ENCODE peak calls at places on chromosomes 1 and 21, in nine cellular contexts. One of them, this sample, is unnamed.

GRCh38 chr1:234216116-234216703 is 157.0 kb upstream of the COA6 start:
- DNase-seq in GM23338: no peak
- DNase-seq in SK-N-MC: no peak
- DNase-seq in sigmoid colon: no peak
- DNase-seq in stomach: no peak
- DNase-seq in CD8-positive, alpha-beta T cell: no peak
- DNase-seq in tibial artery: no peak
- DNase-seq in heart right ventricle: no peak
- DNase-seq in mammary epithelial cell: no peak
- DNase-seq in this sample: no peak

GRCh38 chr1:53075761-53076163 is 13.7 kb downstream of the PODN start:
- DNase-seq in stomach: no peak
- DNase-seq in SK-N-MC: no peak
- DNase-seq in tibial artery: peak
- DNase-seq in heart right ventricle: peak
- DNase-seq in CD8-positive, alpha-beta T cell: no peak
- DNase-seq in sigmoid colon: peak
- DNase-seq in GM23338: no peak
- DNase-seq in mammary epithelial cell: no peak
- DNase-seq in this sample: no peak

GRCh38 chr21:29610960-29611359 is 312.2 kb downstream of the BACH1 start:
- DNase-seq in mammary epithelial cell: no peak
- DNase-seq in CD8-positive, alpha-beta T cell: no peak
- DNase-seq in SK-N-MC: no peak
- DNase-seq in tibial artery: no peak
- DNase-seq in stomach: no peak
- DNase-seq in heart right ventricle: no peak
- DNase-seq in GM23338: no peak
- DNase-seq in sigmoid colon: no peak
- DNase-seq in this sample: peak

GRCh38 chr1:198231776-198232175 is 75.0 kb downstream of the NEK7 start:
- DNase-seq in sigmoid colon: no peak
- DNase-seq in SK-N-MC: no peak
- DNase-seq in GM23338: no peak
- DNase-seq in tibial artery: no peak
- DNase-seq in mammary epithelial cell: no peak
- DNase-seq in stomach: no peak
- DNase-seq in CD8-positive, alpha-beta T cell: no peak
- DNase-seq in heart right ventricle: no peak
- DNase-seq in this sample: no peak

GRCh38 chr1:160217466-160218165 is 12.4 kb downstream of the PEA15 start:
- DNase-seq in CD8-positive, alpha-beta T cell: no peak
- DNase-seq in stomach: peak
- DNase-seq in heart right ventricle: no peak
- DNase-seq in SK-N-MC: no peak
- DNase-seq in mammary epithelial cell: peak
- DNase-seq in tibial artery: no peak
- DNase-seq in sigmoid colon: no peak
- DNase-seq in GM23338: no peak
- DNase-seq in this sample: no peak

GRCh38 chr1:23421343-23421742 is 3.2 kb downstream of the TCEA3 start:
- DNase-seq in tibial artery: no peak
- DNase-seq in GM23338: no peak
- DNase-seq in heart right ventricle: no peak
- DNase-seq in sigmoid colon: no peak
- DNase-seq in stomach: no peak
- DNase-seq in SK-N-MC: no peak
- DNase-seq in mammary epithelial cell: no peak
- DNase-seq in CD8-positive, alpha-beta T cell: no peak
- DNase-seq in this sample: no peak

GRCh38 chr1:47650205-47650604 is 212.4 kb downstream of the FOXD2 start:
- DNase-seq in stomach: peak
- DNase-seq in sigmoid colon: peak
- DNase-seq in mammary epithelial cell: peak
- DNase-seq in GM23338: no peak
- DNase-seq in heart right ventricle: no peak
- DNase-seq in tibial artery: peak
- DNase-seq in SK-N-MC: no peak
- DNase-seq in CD8-positive, alpha-beta T cell: no peak
- DNase-seq in this sample: peak

GRCh38 chr1:24421502-24421901 is 5.9 kb downstream of the NIPAL3 start:
- DNase-seq in sigmoid colon: no peak
- DNase-seq in heart right ventricle: no peak
- DNase-seq in GM23338: peak
- DNase-seq in mammary epithelial cell: no peak
- DNase-seq in stomach: no peak
- DNase-seq in CD8-positive, alpha-beta T cell: no peak
- DNase-seq in SK-N-MC: no peak
- DNase-seq in tibial artery: no peak
- DNase-seq in this sample: no peak

GRCh38 chr1:160108888-160109662 is 6.5 kb upstream of the ATP1A2 start:
- DNase-seq in mammary epithelial cell: no peak
- DNase-seq in stomach: no peak
- DNase-seq in CD8-positive, alpha-beta T cell: no peak
- DNase-seq in tibial artery: no peak
- DNase-seq in sigmoid colon: no peak
- DNase-seq in SK-N-MC: no peak
- DNase-seq in heart right ventricle: no peak
- DNase-seq in GM23338: peak
- DNase-seq in this sample: peak

GRCh38 chr1:234893725-234894630 is 234.7 kb downstream of the TOMM20 start:
- DNase-seq in tibial artery: no peak
- DNase-seq in sigmoid colon: no peak
- DNase-seq in stomach: peak
- DNase-seq in heart right ventricle: no peak
- DNase-seq in SK-N-MC: no peak
- DNase-seq in mammary epithelial cell: peak
- DNase-seq in GM23338: no peak
- DNase-seq in CD8-positive, alpha-beta T cell: no peak
- DNase-seq in this sample: no peak

GRCh38 chr21:29650561-29651022 is 289.2 kb downstream of the GRIK1 start:
- DNase-seq in mammary epithelial cell: no peak
- DNase-seq in CD8-positive, alpha-beta T cell: no peak
- DNase-seq in GM23338: no peak
- DNase-seq in tibial artery: no peak
- DNase-seq in heart right ventricle: no peak
- DNase-seq in sigmoid colon: no peak
- DNase-seq in SK-N-MC: no peak
- DNase-seq in stomach: no peak
- DNase-seq in this sample: no peak

DNA sequence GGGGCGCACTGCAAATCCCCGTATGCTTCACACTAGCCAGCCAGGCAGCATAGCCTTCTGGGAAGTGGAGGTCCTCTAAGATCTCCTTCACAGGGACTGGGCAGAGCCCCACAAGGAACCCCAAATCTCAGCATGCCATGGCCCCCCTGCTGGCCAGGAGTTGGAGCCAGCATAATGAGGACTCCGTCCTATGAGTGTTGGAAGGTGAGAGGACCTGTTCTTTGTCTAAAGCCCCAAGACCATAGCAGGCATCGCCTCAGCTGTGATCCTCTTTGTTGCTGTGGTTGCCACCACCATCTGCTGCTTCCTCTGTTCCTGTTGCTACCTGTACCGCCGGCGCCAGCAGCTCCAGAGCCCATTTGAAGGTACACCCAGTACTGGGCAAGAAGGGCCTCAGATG is 1.5 kb downstream of the SHISA4 start:
- DNase-seq in CD8-positive, alpha-beta T cell: no peak
- DNase-seq in mammary epithelial cell: no peak
- DNase-seq in sigmoid colon: peak
- DNase-seq in SK-N-MC: no peak
- DNase-seq in heart right ventricle: no peak
- DNase-seq in stomach: no peak
- DNase-seq in tibial artery: peak
- DNase-seq in GM23338: no peak
- DNase-seq in this sample: no peak
- H3K27ac ChIP-seq in CD8-positive, alpha-beta T cell: no peak
- H3K27ac ChIP-seq in mammary epithelial cell: no peak
- H3K27ac ChIP-seq in sigmoid colon: peak
- H3K27ac ChIP-seq in SK-N-MC: no peak
- H3K27ac ChIP-seq in heart right ventricle: no peak
- H3K27ac ChIP-seq in stomach: peak
- H3K27ac ChIP-seq in tibial artery: peak
- H3K27ac ChIP-seq in GM23338: no peak
- H3K27ac ChIP-seq in this sample: no peak

GRCh38 chr1:9376430-9376829 is 83.7 kb downstream of the SPSB1 start:
- DNase-seq in stomach: no peak
- DNase-seq in tibial artery: peak
- DNase-seq in SK-N-MC: no peak
- DNase-seq in sigmoid colon: no peak
- DNase-seq in heart right ventricle: no peak
- DNase-seq in GM23338: no peak
- DNase-seq in mammary epithelial cell: no peak
- DNase-seq in CD8-positive, alpha-beta T cell: no peak
- DNase-seq in this sample: no peak

GRCh38 chr1:9374748-9375345 is 82.2 kb downstream of the SPSB1 start:
- DNase-seq in heart right ventricle: no peak
- DNase-seq in tibial artery: no peak
- DNase-seq in stomach: no peak
- DNase-seq in CD8-positive, alpha-beta T cell: no peak
- DNase-seq in sigmoid colon: no peak
- DNase-seq in SK-N-MC: no peak
- DNase-seq in mammary epithelial cell: no peak
- DNase-seq in GM23338: no peak
- DNase-seq in this sample: no peak

GRCh38 chr1:9376886-9377333 is 84.2 kb downstream of the SPSB1 start:
- DNase-seq in SK-N-MC: no peak
- DNase-seq in CD8-positive, alpha-beta T cell: no peak
- DNase-seq in mammary epithelial cell: no peak
- DNase-seq in sigmoid colon: peak
- DNase-seq in GM23338: no peak
- DNase-seq in tibial artery: peak
- DNase-seq in heart right ventricle: peak
- DNase-seq in stomach: no peak
- DNase-seq in this sample: no peak

GRCh38 chr1:9375912-9376311 is 83.2 kb downstream of the SPSB1 start:
- DNase-seq in CD8-positive, alpha-beta T cell: no peak
- DNase-seq in sigmoid colon: no peak
- DNase-seq in stomach: no peak
- DNase-seq in GM23338: no peak
- DNase-seq in mammary epithelial cell: no peak
- DNase-seq in SK-N-MC: no peak
- DNase-seq in heart right ventricle: peak
- DNase-seq in tibial artery: peak
- DNase-seq in this sample: no peak

DNA sequence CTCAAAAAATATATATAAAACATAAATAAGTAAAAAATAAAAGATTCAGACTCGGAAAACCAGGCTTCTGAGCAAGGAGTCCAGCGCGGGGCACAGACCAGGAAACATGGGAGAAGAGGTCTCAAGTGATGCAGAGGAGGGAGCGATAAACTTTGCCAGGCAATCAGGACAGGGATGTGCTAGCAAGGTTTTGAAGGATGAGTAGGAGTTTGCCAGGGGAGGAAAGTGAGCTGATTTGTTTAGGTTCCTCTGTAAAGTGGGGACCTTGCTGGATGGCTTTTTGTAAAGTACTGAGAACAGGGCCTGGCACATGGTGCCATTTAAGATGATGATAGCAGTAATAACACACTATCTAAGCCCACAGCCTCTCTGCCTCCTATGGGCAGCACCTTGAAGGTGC is 86.1 kb downstream of the SPSB1 start:
- DNase-seq in tibial artery: no peak
- DNase-seq in SK-N-MC: no peak
- DNase-seq in CD8-positive, alpha-beta T cell: no peak
- DNase-seq in stomach: no peak
- DNase-seq in sigmoid colon: no peak
- DNase-seq in heart right ventricle: no peak
- DNase-seq in mammary epithelial cell: no peak
- DNase-seq in GM23338: no peak
- DNase-seq in this sample: no peak
- H3K27ac ChIP-seq in tibial artery: peak
- H3K27ac ChIP-seq in SK-N-MC: no peak
- H3K27ac ChIP-seq in CD8-positive, alpha-beta T cell: no peak
- H3K27ac ChIP-seq in stomach: peak
- H3K27ac ChIP-seq in sigmoid colon: peak
- H3K27ac ChIP-seq in heart right ventricle: no peak
- H3K27ac ChIP-seq in mammary epithelial cell: no peak
- H3K27ac ChIP-seq in GM23338: no peak
- H3K27ac ChIP-seq in this sample: no peak

DNA sequence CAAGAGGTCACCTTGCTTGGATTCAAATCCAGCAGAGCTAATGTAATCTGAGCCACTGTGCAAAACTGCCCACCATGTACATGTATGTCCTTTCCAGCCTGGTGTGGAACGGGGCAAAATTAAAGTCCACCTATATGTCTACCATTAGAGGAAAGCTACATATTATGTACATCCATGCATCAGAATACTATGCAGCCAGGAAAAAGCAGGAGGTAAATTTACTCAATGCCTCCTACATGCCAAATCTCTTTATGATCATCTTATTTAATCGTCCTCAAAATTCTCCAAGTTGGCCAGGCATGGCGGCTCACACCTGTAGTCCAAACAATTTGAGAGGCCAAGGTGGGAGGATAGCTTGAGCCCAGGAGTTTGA is 6.3 kb upstream of the ZNF683 start:
- DNase-seq in heart right ventricle: no peak
- DNase-seq in sigmoid colon: no peak
- DNase-seq in tibial artery: no peak
- DNase-seq in CD8-positive, alpha-beta T cell: no peak
- DNase-seq in SK-N-MC: no peak
- DNase-seq in stomach: no peak
- DNase-seq in GM23338: no peak
- DNase-seq in mammary epithelial cell: no peak
- DNase-seq in this sample: no peak
- H3K27ac ChIP-seq in heart right ventricle: no peak
- H3K27ac ChIP-seq in sigmoid colon: no peak
- H3K27ac ChIP-seq in tibial artery: no peak
- H3K27ac ChIP-seq in CD8-positive, alpha-beta T cell: no peak
- H3K27ac ChIP-seq in SK-N-MC: no peak
- H3K27ac ChIP-seq in stomach: no peak
- H3K27ac ChIP-seq in GM23338: no peak
- H3K27ac ChIP-seq in mammary epithelial cell: no peak
- H3K27ac ChIP-seq in this sample: no peak

GRCh38 chr1:33289858-33290154 is 31.1 kb downstream of the A3GALT2 start:
- DNase-seq in heart right ventricle: no peak
- DNase-seq in stomach: no peak
- DNase-seq in SK-N-MC: no peak
- DNase-seq in tibial artery: no peak
- DNase-seq in sigmoid colon: no peak
- DNase-seq in CD8-positive, alpha-beta T cell: no peak
- DNase-seq in mammary epithelial cell: no peak
- DNase-seq in GM23338: no peak
- DNase-seq in this sample: no peak

GRCh38 chr1:33294071-33295010 is 26.6 kb downstream of the A3GALT2 start:
- DNase-seq in CD8-positive, alpha-beta T cell: no peak
- DNase-seq in stomach: no peak
- DNase-seq in heart right ventricle: no peak
- DNase-seq in tibial artery: peak
- DNase-seq in GM23338: no peak
- DNase-seq in mammary epithelial cell: no peak
- DNase-seq in SK-N-MC: no peak
- DNase-seq in sigmoid colon: peak
- DNase-seq in this sample: no peak

GRCh38 chr1:33295450-33296081 is 25.3 kb downstream of the A3GALT2 start:
- DNase-seq in stomach: peak
- DNase-seq in GM23338: peak
- DNase-seq in sigmoid colon: peak
- DNase-seq in tibial artery: peak
- DNase-seq in SK-N-MC: peak
- DNase-seq in heart right ventricle: peak
- DNase-seq in mammary epithelial cell: peak
- DNase-seq in CD8-positive, alpha-beta T cell: peak
- DNase-seq in this sample: peak

GRCh38 chr1:33295023-33295422 is 25.9 kb downstream of the A3GALT2 start:
- DNase-seq in CD8-positive, alpha-beta T cell: no peak
- DNase-seq in GM23338: peak
- DNase-seq in sigmoid colon: peak
- DNase-seq in SK-N-MC: no peak
- DNase-seq in stomach: no peak
- DNase-seq in heart right ventricle: no peak
- DNase-seq in tibial artery: peak
- DNase-seq in mammary epithelial cell: no peak
- DNase-seq in this sample: no peak

GRCh38 chr1:33292726-33293340 is 28.1 kb downstream of the A3GALT2 start:
- DNase-seq in sigmoid colon: peak
- DNase-seq in stomach: no peak
- DNase-seq in CD8-positive, alpha-beta T cell: no peak
- DNase-seq in GM23338: no peak
- DNase-seq in heart right ventricle: no peak
- DNase-seq in SK-N-MC: no peak
- DNase-seq in tibial artery: peak
- DNase-seq in mammary epithelial cell: no peak
- DNase-seq in this sample: peak
- H3K27ac ChIP-seq in sigmoid colon: peak
- H3K27ac ChIP-seq in stomach: peak
- H3K27ac ChIP-seq in CD8-positive, alpha-beta T cell: no peak
- H3K27ac ChIP-seq in GM23338: no peak
- H3K27ac ChIP-seq in heart right ventricle: no peak
- H3K27ac ChIP-seq in SK-N-MC: no peak
- H3K27ac ChIP-seq in tibial artery: peak
- H3K27ac ChIP-seq in mammary epithelial cell: no peak
- H3K27ac ChIP-seq in this sample: no peak